ENCODE peak calls at places on chromosomes 5 and 9, in four cellular contexts. V is HEK293T, X is K562, B is SK-N-SH. Q is an unnamed sample.

GRCh38 chr5:136036991-136037705 is 8.4 kb downstream of the TGFBI start:
- DNase-seq in X (no peak), V (no peak), B (no peak), Q (no peak)

GRCh38 chr5:118653926-118654325 is 334.4 kb downstream of the DTWD2 start:
- DNase-seq in X (no peak), V (no peak), B (no peak), Q (no peak)

GRCh38 chr5:72107874-72108199 is 562 bp downstream of the MAP1B start:
- DNase-seq in X (peak), V (peak), B (no peak), Q (no peak)

GRCh38 chr9:591292-591691 is 250.2 kb upstream of the DMRT1 start:
- DNase-seq in X (no peak), V (no peak), B (no peak), Q (no peak)

GRCh38 chr5:378976-379742 is 57.6 kb downstream of the AHRR start:
- DNase-seq in B (peak), V (no peak), X (no peak), Q (no peak)

GRCh38 chr5:72018158-72018803 is 89.0 kb upstream of the MAP1B start:
- DNase-seq in V (peak), X (peak), B (peak), Q (peak)

GRCh38 chr5:143119301-143119769 is 284.2 kb downstream of the NR3C1 start:
- DNase-seq in X (no peak), B (no peak), V (no peak), Q (no peak)

GRCh38 chr5:167790462-167791260 is 500.8 kb upstream of the WWC1 start:
- DNase-seq in B (no peak), V (no peak), X (no peak), Q (no peak)

GRCh38 chr9:33081128-33081851 is 4.8 kb upstream of the SMU1 start:
- DNase-seq in B (peak), V (peak), X (peak), Q (peak)

GRCh38 chr9:107751522-107752235 is 262.1 kb upstream of the KLF4 start:
- DNase-seq in V (no peak), X (no peak), B (no peak), Q (peak)

GRCh38 chr9:72816666-72817065 is 136.2 kb downstream of the ALDH1A1 start:
- DNase-seq in X (no peak), B (no peak), V (no peak), Q (no peak)

GRCh38 chr9:72814083-72814482 is 138.8 kb downstream of the ALDH1A1 start:
- DNase-seq in V (no peak), B (no peak), X (no peak), Q (no peak)

GRCh38 chr9:72818377-72818776 is 134.5 kb downstream of the ALDH1A1 start:
- DNase-seq in B (no peak), X (no peak), V (no peak), Q (no peak)

GRCh38 chr9:72813544-72813943 is 139.3 kb downstream of the ALDH1A1 start:
- DNase-seq in V (no peak), X (no peak), B (no peak), Q (no peak)

GRCh38 chr9:72817413-72817812 is 135.4 kb downstream of the ALDH1A1 start:
- DNase-seq in X (no peak), V (no peak), B (no peak), Q (no peak)
- TF ChIP-seq FOXM1 in X (no peak), V (no peak), B (no peak), Q (no peak)

GRCh38 chr5:37815913-37816312 is 23.9 kb downstream of the GDNF start:
- DNase-seq in V (no peak), X (no peak), B (no peak), Q (no peak)
- TF ChIP-seq FOXM1 in V (no peak), X (no peak), B (no peak), Q (no peak)

DNA sequence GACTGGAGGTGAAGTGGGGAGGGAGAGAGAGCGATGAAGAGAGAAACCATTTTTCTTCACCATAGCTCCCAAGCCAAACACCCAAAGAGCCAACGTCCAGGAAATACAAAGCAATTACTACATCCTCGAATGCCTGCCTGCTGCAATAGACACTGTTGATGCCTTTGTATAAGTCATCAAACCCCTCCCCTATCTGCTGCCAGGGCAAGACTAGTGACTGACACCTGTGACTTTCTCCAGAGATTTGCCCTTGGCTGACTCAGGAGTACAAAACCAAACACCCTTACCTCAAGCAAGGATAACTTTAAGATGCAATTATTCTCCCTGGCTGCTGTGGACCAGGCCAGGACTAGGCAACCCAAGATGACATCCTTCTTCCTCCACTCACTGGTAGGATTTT is 81.8 kb upstream of the RASA1 start:
- DNase-seq in B (no peak), X (no peak), V (no peak), Q (no peak)
- TF ChIP-seq FOXM1 in B (no peak), X (no peak), V (no peak), Q (no peak)

GRCh38 chr5:80975065-80975464 is 14.9 kb downstream of the RASGRF2 start:
- DNase-seq in V (no peak), X (no peak), B (no peak), Q (peak)
- TF ChIP-seq FOXM1 in V (no peak), X (no peak), B (no peak), Q (no peak)

Q was measured in HepG2.